ENCODE peak calls at places on chromosomes 7 and 10, in ten cellular contexts. Z is A549, R is adrenal gland, Y is esophagus squamous epithelium, E is uterus, J is lower leg skin, C is IMR-90, A is heart left ventricle, F is body of pancreas, L is Peyer's patch. V is an unnamed sample.

GRCh38 chr10:101567165-101568006 is 20.7 kb downstream of the POLL start:
- DNase-seq in Z (no peak), R (peak; percentile 20), Y (no peak), E (peak; percentile 1), J (peak; percentile 82), C (no peak), A (peak; percentile 33), F (peak; percentile 9), L (peak; percentile 39), V (no peak)

GRCh38 chr10:73910764-73911552 is at the start of gene PLAU:
- DNase-seq in Z (no peak), R (peak; percentile 30), Y (no peak), E (peak; percentile 53), J (peak; percentile 92), C (peak; percentile 57), A (peak; percentile 87), F (peak; percentile 26), L (peak; percentile 65), V (no peak)

GRCh38 chr7:134831862-134832261 is 52.4 kb downstream of the CALD1 start:
- DNase-seq in Z (no peak), R (peak; percentile 17), Y (no peak), E (no peak), J (no peak), C (no peak), A (peak; percentile 60), F (no peak), L (no peak), V (peak; percentile 27)

GRCh38 chr7:66729274-66729673 is 11.3 kb upstream of the RABGEF1 start:
- DNase-seq in Z (no peak), R (no peak), Y (no peak), E (no peak), J (no peak), C (no peak), A (no peak), F (no peak), L (no peak), V (no peak)

GRCh38 chr10:95389176-95389575 is 98.4 kb upstream of the PDLIM1 start:
- DNase-seq in Z (no peak), R (no peak), Y (no peak), E (no peak), J (no peak), C (no peak), A (no peak), F (no peak), L (no peak), V (no peak)

GRCh38 chr7:3897430-3898385 is 596.7 kb downstream of the SDK1 start:
- DNase-seq in Z (peak; percentile 55), R (peak; percentile 33), Y (no peak), E (no peak), J (peak; percentile 80), C (peak; percentile 62), A (no peak), F (peak; percentile 41), L (peak; percentile 74), V (peak; percentile 73)

GRCh38 chr7:28700790-28701203 is 257.3 kb downstream of the TRIL start:
- DNase-seq in Z (no peak), R (no peak), Y (no peak), E (no peak), J (no peak), C (peak; percentile 58), A (no peak), F (no peak), L (no peak), V (no peak)

GRCh38 chr10:72250666-72251065 is 23.1 kb upstream of the DDIT4 start:
- DNase-seq in Z (peak; percentile 66), R (peak; percentile 65), Y (no peak), E (peak; percentile 80), J (no peak), C (peak; percentile 82), A (peak; percentile 73), F (no peak), L (peak; percentile 64), V (peak; percentile 89)

DNA sequence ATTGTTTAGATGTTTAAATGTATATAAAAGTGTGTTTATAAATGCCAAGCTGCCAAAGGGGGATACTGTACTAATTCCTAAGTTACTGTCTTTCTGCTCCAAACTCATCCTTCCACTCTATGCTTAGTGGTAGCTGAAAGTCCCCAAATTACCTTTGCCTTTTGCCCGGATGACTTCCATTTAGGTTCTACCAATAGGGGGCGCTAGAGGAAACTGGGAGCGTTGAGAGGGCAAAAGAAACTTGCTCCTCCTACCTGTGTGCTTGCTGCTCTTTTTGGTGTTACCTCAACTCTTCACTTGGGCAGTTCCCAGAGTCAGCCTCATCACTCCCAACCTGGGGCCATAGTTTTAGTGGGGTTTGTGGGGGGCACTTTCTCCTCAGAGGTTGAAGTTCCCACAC is 5.9 kb upstream of the OR2A25 start:
- DNase-seq in Z (no peak), R (no peak), Y (no peak), E (no peak), J (no peak), C (no peak), A (no peak), F (no peak), L (no peak), V (no peak)
- TF ChIP-seq CTCF in Z (no peak), R (no peak), Y (no peak), E (no peak), J (no peak), C (peak; percentile 3), A (no peak), F (no peak), L (peak; percentile 15), V (no peak)

GRCh38 chr10:61184429-61184828 is 240.4 kb upstream of the RHOBTB1 start:
- DNase-seq in Z (no peak), R (no peak), Y (no peak), E (no peak), J (no peak), C (no peak), A (no peak), F (no peak), L (no peak), V (no peak)

GRCh38 chr10:61187601-61188000 is 243.6 kb upstream of the RHOBTB1 start:
- DNase-seq in Z (no peak), R (no peak), Y (no peak), E (no peak), J (no peak), C (no peak), A (no peak), F (no peak), L (no peak), V (no peak)

GRCh38 chr10:61181832-61182231 is 237.8 kb upstream of the RHOBTB1 start:
- DNase-seq in Z (no peak), R (no peak), Y (no peak), E (no peak), J (no peak), C (no peak), A (no peak), F (no peak), L (no peak), V (no peak)

GRCh38 chr10:61186408-61186807 is 242.4 kb upstream of the RHOBTB1 start:
- DNase-seq in Z (no peak), R (no peak), Y (no peak), E (no peak), J (no peak), C (no peak), A (no peak), F (no peak), L (no peak), V (no peak)

DNA sequence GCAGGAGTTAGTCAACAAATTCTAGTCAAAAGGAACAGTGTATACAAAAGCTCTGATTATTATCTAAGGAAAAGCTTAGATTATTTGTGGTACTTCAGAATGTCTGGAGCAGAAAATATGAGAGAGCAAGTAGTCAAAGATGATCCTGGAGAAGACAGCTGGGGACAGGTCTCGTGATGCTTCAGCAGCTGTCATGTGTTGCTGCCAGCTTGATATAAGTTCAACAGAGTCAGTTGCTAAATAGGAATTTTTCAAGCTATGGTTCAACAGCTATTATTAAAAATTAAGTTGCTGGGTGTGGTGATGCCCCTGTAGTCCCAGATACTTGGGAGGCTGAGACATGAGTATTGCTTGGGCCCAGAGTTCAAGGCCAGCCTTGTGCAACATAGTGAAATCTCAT is 240.0 kb upstream of the RHOBTB1 start:
- DNase-seq in Z (no peak), R (no peak), Y (no peak), E (no peak), J (no peak), C (no peak), A (no peak), F (no peak), L (no peak), V (peak; percentile 18)
- TF ChIP-seq POLR2A in Z (no peak), R (no peak), Y (no peak), E (no peak), J (no peak), C (no peak), A (no peak), F (no peak), L (no peak), V (no peak)

GRCh38 chr7:1548438-1548831 is 7.6 kb downstream of the TMEM184A start:
- DNase-seq in Z (peak; percentile 53), R (no peak), Y (no peak), E (no peak), J (no peak), C (no peak), A (peak; percentile 51), F (no peak), L (no peak), V (peak; percentile 24)
- TF ChIP-seq CTCF in Z (no peak), R (no peak), Y (peak; percentile 8), E (no peak), J (no peak), C (no peak), A (no peak), F (no peak), L (no peak), V (no peak)

GRCh38 chr10:133048926-133049325 is 38.8 kb upstream of the ADGRA1 start:
- DNase-seq in Z (no peak), R (no peak), Y (no peak), E (no peak), J (no peak), C (no peak), A (no peak), F (no peak), L (no peak), V (no peak)

GRCh38 chr10:133048306-133048705 is 39.4 kb upstream of the ADGRA1 start:
- DNase-seq in Z (no peak), R (no peak), Y (no peak), E (no peak), J (no peak), C (no peak), A (no peak), F (no peak), L (no peak), V (no peak)

GRCh38 chr10:133050376-133050775 is 37.3 kb upstream of the ADGRA1 start:
- DNase-seq in Z (no peak), R (no peak), Y (no peak), E (no peak), J (no peak), C (no peak), A (no peak), F (no peak), L (no peak), V (no peak)

GRCh38 chr10:133047526-133047925 is 40.2 kb upstream of the ADGRA1 start:
- DNase-seq in Z (no peak), R (no peak), Y (no peak), E (no peak), J (no peak), C (no peak), A (peak; percentile 49), F (no peak), L (no peak), V (no peak)

DNA sequence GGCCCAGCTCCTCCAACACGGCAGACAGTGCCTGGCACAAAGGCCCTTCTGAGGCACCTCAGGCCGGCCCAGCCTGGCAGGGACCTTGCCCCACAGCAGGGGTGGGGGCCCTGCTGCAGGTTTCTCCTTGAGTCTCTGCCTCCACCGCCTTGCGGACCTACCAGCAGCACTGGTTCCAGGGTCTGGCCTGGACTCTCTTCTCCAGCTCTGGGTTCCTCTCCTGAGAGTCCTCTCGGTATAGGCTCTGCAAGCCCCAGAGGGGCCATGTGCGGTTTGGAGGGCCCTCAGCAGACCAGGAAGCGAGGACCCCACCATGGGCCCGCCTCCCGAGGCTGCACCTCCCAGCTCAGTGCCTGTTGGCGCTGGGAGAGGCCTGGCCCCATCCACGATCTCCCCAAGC is 38.1 kb upstream of the ADGRA1 start:
- DNase-seq in Z (no peak), R (no peak), Y (no peak), E (no peak), J (no peak), C (no peak), A (no peak), F (no peak), L (no peak), V (no peak)
- TF ChIP-seq POLR2A in Z (no peak), R (no peak), Y (no peak), E (no peak), J (no peak), C (no peak), A (no peak), F (no peak), L (no peak), V (no peak)

V was measured in gastrocnemius medialis.